ENCODE peak calls at places on chromosomes 5 and 9, in five cellular contexts. S is DMS79 treated with DMSO at 0.1 percent for 48 hours; U is sciatic nerve; N is activated CD4-positive, CD25-positive, alpha-beta regulatory T cell; G is stimulated activated naive CD4-positive, alpha-beta T cell. K is an unnamed sample.
A peak's percentile ranks its signal among the peaks of the same experiment; 100 is the strongest.

GRCh38 chr9:124217839-124218437 is 39.8 kb upstream of the NEK6 start:
- DNase-seq in S (no peak), N (no peak), U (peak; percentile 58), G (no peak), K (no peak)

GRCh38 chr5:5353681-5354080 is 68.8 kb upstream of the ICE1 start:
- DNase-seq in G (no peak), N (no peak), S (no peak), U (no peak), K (no peak)

GRCh38 chr5:142650881-142651280 is 35.0 kb downstream of the FGF1 start:
- DNase-seq in U (no peak), S (no peak), G (no peak), N (no peak), K (no peak)

GRCh38 chr5:88142801-88143692 is 125.6 kb downstream of the TMEM161B start:
- DNase-seq in G (no peak), S (no peak), U (no peak), N (no peak), K (peak; percentile 75)

GRCh38 chr5:133993152-133993548 is 11.6 kb downstream of the VDAC1 start:
- DNase-seq in S (no peak), U (no peak), N (no peak), G (no peak), K (peak; percentile 53)

GRCh38 chr5:761206-761771 is 23.2 kb downstream of the ZDHHC11B start:
- DNase-seq in U (peak; percentile 56), G (no peak), N (no peak), S (no peak), K (no peak)

GRCh38 chr9:73239868-73240267 is 88.2 kb downstream of the ANXA1 start:
- DNase-seq in U (no peak), S (no peak), N (no peak), G (no peak), K (no peak)

GRCh38 chr9:133099726-133100517 is 21.1 kb downstream of the RALGDS start:
- DNase-seq in U (no peak), S (no peak), G (no peak), N (no peak), K (no peak)

GRCh38 chr9:126276056-126276728 is 50.4 kb upstream of the MVB12B start:
- DNase-seq in N (no peak), S (no peak), G (no peak), U (no peak), K (no peak)

GRCh38 chr5:133051117-133051546 is 681 bp upstream of the HSPA4 start:
- DNase-seq in U (no peak), S (no peak), G (no peak), N (no peak), K (no peak)

GRCh38 chr9:4547016-4547415 is 56.7 kb downstream of the SLC1A1 start:
- DNase-seq in N (no peak), G (no peak), S (no peak), U (no peak), K (peak; percentile 50)

GRCh38 chr5:131607903-131608540 is 27.0 kb downstream of the RAPGEF6 start:
- DNase-seq in G (no peak), N (no peak), U (no peak), S (no peak), K (peak; percentile 33)

GRCh38 chr5:39500656-39501295 is 76.0 kb upstream of the DAB2 start:
- DNase-seq in N (no peak), U (no peak), G (no peak), S (no peak), K (no peak)

GRCh38 chr9:133973791-133974630 is 18.1 kb downstream of the VAV2 start:
- DNase-seq in G (no peak), U (no peak), N (no peak), S (no peak), K (no peak)

GRCh38 chr9:20297646-20298084 is 324.6 kb downstream of the MLLT3 start:
- DNase-seq in G (no peak), N (no peak), U (no peak), S (no peak), K (peak; percentile 58)

GRCh38 chr5:134510970-134511795 is 14.3 kb upstream of the JADE2 start:
- DNase-seq in G (no peak), N (no peak), U (no peak), S (no peak), K (peak; percentile 90)

K was measured in astrocyte of the hippocampus.